ENCODE peak calls at places on chromosome 2, in ten cellular contexts. K is epithelial cell of esophagus; D is CD8-positive, alpha-beta T cell; W is lower lobe of right lung; B is tibial nerve; Q is AG04449; L is astrocyte; A is ovary; G is choroid plexus epithelial cell; O is fibroblast of the aortic adventitia. J is an unnamed sample.

GRCh38 chr2:166539340-166540162 is 45.5 kb upstream of the SCN7A start:
- DNase-seq in Q (no peak), O (peak), K (peak), D (no peak), G (peak), W (no peak), B (no peak), L (peak), A (no peak), J (peak)

GRCh38 chr2:160862226-160862625 is 298.0 kb upstream of the TANK start:
- DNase-seq in G (no peak), L (no peak), K (no peak), B (no peak), O (no peak), D (no peak), Q (no peak), A (no peak), W (no peak), J (no peak)

GRCh38 chr2:178194600-178195389 is 483 bp downstream of the OSBPL6 start:
- DNase-seq in O (peak), G (peak), K (peak), W (peak), B (peak), D (no peak), L (peak), A (peak), Q (no peak), J (no peak)

GRCh38 chr2:31318360-31319336 is 84.7 kb downstream of the EHD3 start:
- DNase-seq in B (no peak), D (peak), Q (no peak), W (peak), O (peak), A (no peak), K (no peak), L (peak), G (peak), J (peak)

GRCh38 chr2:71796174-71796592 is 342.8 kb downstream of the DYSF start:
- DNase-seq in D (no peak), L (peak), O (no peak), G (peak), A (no peak), Q (no peak), K (peak), W (no peak), B (no peak), J (no peak)

GRCh38 chr2:119108186-119108585 is 50.4 kb downstream of the C1QL2 start:
- DNase-seq in K (no peak), B (no peak), W (no peak), Q (no peak), O (no peak), D (no peak), A (no peak), G (no peak), L (no peak), J (no peak)

GRCh38 chr2:174826051-174826450 is 61.8 kb upstream of the CHRNA1 start:
- DNase-seq in G (no peak), L (peak), K (no peak), O (no peak), Q (peak), B (no peak), D (no peak), W (no peak), A (no peak), J (no peak)

GRCh38 chr2:46290019-46290418 is 7.2 kb upstream of the EPAS1 start:
- DNase-seq in A (no peak), D (no peak), G (no peak), B (no peak), W (no peak), O (no peak), Q (no peak), L (no peak), K (no peak), J (no peak)

GRCh38 chr2:112904883-112905282 is 6.1 kb upstream of the IL37 start:
- DNase-seq in D (no peak), W (no peak), K (no peak), B (no peak), Q (no peak), L (no peak), G (no peak), O (no peak), A (no peak), J (no peak)

GRCh38 chr2:169478745-169479256 is 493 bp upstream of the BBS5 start:
- DNase-seq in D (no peak), A (no peak), G (no peak), K (no peak), W (no peak), Q (no peak), O (no peak), L (no peak), B (no peak), J (no peak)

GRCh38 chr2:169476459-169476858 is 2.8 kb upstream of the BBS5 start:
- DNase-seq in A (no peak), L (peak), Q (no peak), W (no peak), K (peak), D (no peak), O (no peak), G (peak), B (no peak), J (no peak)

GRCh38 chr2:169478339-169478738 is 955 bp upstream of the BBS5 start:
- DNase-seq in G (peak), K (no peak), D (no peak), B (no peak), L (peak), W (peak), Q (no peak), O (peak), A (no peak), J (no peak)

GRCh38 chr2:169480079-169480465 is 778 bp downstream of the BBS5 start:
- DNase-seq in D (no peak), G (peak), L (no peak), K (peak), W (no peak), B (no peak), O (peak), A (no peak), Q (no peak), J (no peak)

DNA sequence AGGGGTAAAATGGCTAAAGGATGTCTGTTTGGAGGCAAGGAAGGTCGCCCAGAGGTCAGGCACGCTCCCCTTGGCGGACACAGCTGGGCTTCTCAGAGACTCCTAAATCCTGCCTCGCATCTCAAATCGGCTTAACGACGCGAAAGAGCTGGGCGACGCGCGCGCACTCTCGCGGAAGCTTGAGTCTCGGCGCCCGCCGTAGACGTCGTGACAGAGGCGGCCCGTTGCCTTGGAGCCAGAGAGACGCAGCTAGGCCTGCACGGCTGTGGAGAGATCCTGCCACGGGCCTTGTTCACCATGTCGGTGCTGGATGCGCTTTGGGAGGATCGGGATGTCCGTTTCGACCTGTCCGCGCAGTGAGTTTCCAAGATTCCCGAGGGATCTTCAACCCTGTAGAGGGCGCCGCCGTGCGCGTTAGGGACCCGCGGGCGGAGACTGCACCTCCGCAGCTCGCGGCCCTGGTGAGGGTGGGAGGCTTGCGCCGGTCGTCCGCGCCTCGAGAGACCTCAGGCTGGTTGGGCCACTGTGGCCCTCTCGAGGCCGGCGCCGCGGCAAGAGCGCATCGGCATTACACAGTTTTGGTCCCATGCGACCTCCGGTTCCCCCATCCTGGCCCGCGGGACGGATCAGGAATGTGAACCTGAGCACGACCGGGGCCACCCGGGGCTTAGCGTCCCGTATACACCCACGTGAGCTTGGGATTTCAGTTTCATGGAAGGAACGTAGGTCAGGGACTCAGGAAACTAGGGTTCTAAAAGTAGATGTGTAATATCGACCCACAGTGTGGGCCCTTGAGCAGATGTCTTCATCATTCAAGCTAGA is at the start of gene BBS5:
- DNase-seq in D (peak), Q (peak), A (peak), G (peak), K (peak), L (peak), B (peak), O (peak), W (peak), J (peak)
- TF ChIP-seq CTCF in D (peak), Q (peak), A (no peak), G (peak), K (peak), L (peak), B (peak), O (peak), W (peak), J (peak)

GRCh38 chr2:270861-271260 is 6.1 kb downstream of the ACP1 start:
- DNase-seq in Q (no peak), L (no peak), A (no peak), D (no peak), B (no peak), K (no peak), O (no peak), G (no peak), W (no peak), J (no peak)

GRCh38 chr2:271917-272316 is 7.2 kb downstream of the ACP1 start:
- DNase-seq in O (no peak), Q (no peak), B (no peak), G (no peak), A (no peak), D (no peak), K (no peak), W (no peak), L (no peak), J (no peak)

GRCh38 chr2:273338-273737 is 8.6 kb downstream of the ACP1 start:
- DNase-seq in K (peak), O (no peak), B (no peak), D (no peak), A (no peak), G (no peak), L (no peak), Q (no peak), W (no peak), J (no peak)

GRCh38 chr2:275457-275856 is 10.7 kb downstream of the ACP1 start:
- DNase-seq in D (no peak), L (no peak), Q (no peak), O (no peak), G (no peak), A (no peak), K (no peak), W (no peak), B (no peak), J (no peak)

DNA sequence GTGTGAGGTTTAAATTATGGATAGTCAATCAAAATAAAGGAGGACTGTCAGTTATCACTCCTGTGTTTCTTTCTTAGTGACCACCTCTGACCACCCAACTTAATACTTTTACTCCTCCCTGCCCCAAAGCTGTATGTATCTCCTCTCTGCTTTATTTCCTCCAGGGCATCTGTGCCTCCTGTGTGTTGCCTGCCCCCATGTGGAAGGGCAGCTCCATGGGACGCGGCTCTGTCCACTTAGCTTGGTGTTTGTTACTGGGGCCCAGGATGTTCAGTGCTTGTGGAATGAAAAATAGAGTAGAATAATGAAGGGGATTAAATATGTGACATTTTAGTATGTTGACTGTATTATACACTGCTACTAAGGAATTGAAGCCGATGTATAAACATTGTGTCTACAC is 9.8 kb downstream of the ACP1 start:
- DNase-seq in L (no peak), A (no peak), O (no peak), G (no peak), K (no peak), D (no peak), W (no peak), Q (no peak), B (no peak), J (no peak)
- TF ChIP-seq CTCF in L (no peak), A (no peak), O (no peak), G (no peak), K (no peak), D (no peak), W (no peak), Q (no peak), B (no peak), J (no peak)

DNA sequence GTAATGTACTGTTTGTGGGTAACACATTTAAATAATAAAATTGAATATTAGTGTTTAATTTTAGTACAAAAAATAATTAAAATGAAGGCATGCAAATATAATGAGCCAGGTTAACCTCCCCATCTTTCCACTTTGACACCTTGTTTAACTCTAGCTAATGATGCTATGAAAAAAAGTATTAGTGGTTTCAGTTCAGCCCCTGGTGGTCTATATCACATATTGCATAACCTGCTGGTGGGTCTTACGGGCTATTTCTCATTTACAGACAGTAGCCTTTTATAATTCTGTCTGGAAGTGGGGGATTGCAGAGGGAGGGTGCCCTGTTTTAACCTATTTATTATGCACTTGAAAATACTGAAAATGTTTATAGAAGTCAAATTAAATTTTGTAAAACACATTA is 380.9 kb downstream of the MTX2 start:
- DNase-seq in B (no peak), L (no peak), W (no peak), D (no peak), Q (no peak), K (no peak), O (no peak), A (no peak), G (no peak), J (no peak)
- TF ChIP-seq CTCF in B (no peak), L (peak), W (no peak), D (peak), Q (no peak), K (no peak), O (peak), A (no peak), G (no peak), J (no peak)

GRCh38 chr2:181685150-181685688 is 4.9 kb upstream of the NEUROD1 start:
- DNase-seq in Q (no peak), B (no peak), L (no peak), D (no peak), K (peak), G (peak), A (no peak), W (no peak), O (peak), J (no peak)
- TF ChIP-seq CTCF in Q (no peak), B (no peak), L (no peak), D (no peak), K (no peak), G (no peak), A (no peak), W (no peak), O (no peak), J (no peak)

J was measured in AG09319.